ENCODE peak calls at places on chromosomes 12 and 14, in five cellular contexts. N, E, V, H and S are unnamed samples.

GRCh38 chr14:59627011-59627520 is 50.5 kb upstream of the CCDC175 start:
- DNase-seq in N (no peak), E (no peak), V (no peak), H (no peak), S (no peak)

GRCh38 chr12:63864456-63864709 is 19.9 kb downstream of the SRGAP1 start:
- DNase-seq in V (no peak), H (no peak), E (no peak), N (no peak), S (no peak)

GRCh38 chr12:130989391-130989790 is 35.7 kb downstream of the ADGRD1 start:
- DNase-seq in N (no peak), V (no peak), H (no peak), E (no peak), S (no peak)

GRCh38 chr12:11901687-11902524 is 168.8 kb upstream of the BCL2L14 start:
- DNase-seq in N (no peak), E (no peak), H (no peak), V (no peak), S (no peak)

GRCh38 chr12:2586159-2587035 is 208.4 kb upstream of the FKBP4 start:
- DNase-seq in N (no peak), E (no peak), V (no peak), H (no peak), S (no peak)

GRCh38 chr14:21723431-21724045 is 49.9 kb upstream of the OR4E1 start:
- DNase-seq in N (no peak), H (no peak), E (peak; percentile 23), V (peak; percentile 3), S (peak; percentile 23)

GRCh38 chr12:53579545-53579955 is 46.6 kb downstream of the ATF7 start:
- DNase-seq in H (no peak), V (no peak), N (no peak), E (no peak), S (no peak)

GRCh38 chr14:99199854-99200653 is 71.9 kb downstream of the BCL11B start:
- DNase-seq in N (no peak), E (no peak), V (no peak), H (no peak), S (no peak)

GRCh38 chr12:12538535-12538934 is 24.1 kb downstream of the DUSP16 start:
- DNase-seq in N (no peak), H (no peak), E (no peak), V (no peak), S (no peak)

GRCh38 chr14:102500190-102500661 is 9.3 kb downstream of the ANKRD9 start:
- DNase-seq in E (no peak), H (peak; percentile 60), N (peak; percentile 71), V (no peak), S (no peak)

GRCh38 chr12:123512838-123513665 is 20.5 kb downstream of the RILPL1 start:
- DNase-seq in N (no peak), H (no peak), E (no peak), V (no peak), S (no peak)

GRCh38 chr14:106039400-106039799 is 513.0 kb downstream of the TMEM121 start:
- DNase-seq in H (no peak), E (no peak), V (no peak), N (peak; percentile 45), S (no peak)

GRCh38 chr14:91325211-91325610 is 80.7 kb upstream of the GPR68 start:
- DNase-seq in H (no peak), V (no peak), N (no peak), E (no peak), S (no peak)

GRCh38 chr14:74973905-74974363 is 18.5 kb upstream of the PGF start:
- DNase-seq in N (no peak), E (no peak), H (no peak), V (no peak), S (no peak)

GRCh38 chr12:70151993-70152392 is 91.2 kb upstream of the CNOT2 start:
- DNase-seq in E (no peak), N (no peak), H (no peak), V (no peak), S (no peak)

GRCh38 chr12:70154087-70154486 is 89.1 kb upstream of the CNOT2 start:
- DNase-seq in N (no peak), E (no peak), V (no peak), H (no peak), S (no peak)

GRCh38 chr12:70157099-70157498 is 86.1 kb upstream of the CNOT2 start:
- DNase-seq in V (no peak), H (no peak), N (no peak), E (no peak), S (no peak)

GRCh38 chr12:70150230-70150629 is 93.0 kb upstream of the CNOT2 start:
- DNase-seq in H (no peak), E (no peak), N (no peak), V (no peak), S (no peak)

GRCh38 chr12:70154960-70155589 is 88.2 kb upstream of the CNOT2 start:
- DNase-seq in V (no peak), H (peak; percentile 8), N (no peak), E (no peak), S (no peak)
- H3K9me3 ChIP-seq in V (peaks cover 10% of the 10 kb centered on the region), H (no peaks in the 10 kb centered on the region), N (peaks cover 4% of the 10 kb centered on the region), E (no peaks in the 10 kb centered on the region), S (no peaks in the 10 kb centered on the region)

DNA sequence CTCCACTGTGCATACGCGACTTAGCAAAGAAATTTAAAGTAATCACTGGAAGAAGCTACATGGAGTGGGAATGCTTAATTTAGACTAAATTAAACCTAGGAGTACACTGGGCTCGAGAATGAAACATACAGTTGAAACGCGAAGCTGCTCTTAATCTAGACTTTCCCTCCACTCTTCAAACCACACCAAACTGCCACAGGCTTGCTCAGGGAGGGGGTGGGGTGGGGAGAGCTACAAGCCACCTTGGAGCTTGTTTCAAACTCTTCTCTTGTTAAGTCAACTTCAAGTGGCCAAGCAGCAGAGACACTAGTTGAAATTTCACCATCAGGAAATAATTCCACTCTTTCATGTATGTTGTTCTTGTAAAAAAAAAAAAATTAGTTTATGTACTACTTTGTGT is 69.9 kb downstream of the SLC38A1 start:
- DNase-seq in V (no peak), H (no peak), N (no peak), E (no peak), S (no peak)
- H3K9me3 ChIP-seq in V (peaks cover 29% of the 10 kb centered on the region), H (no peaks in the 10 kb centered on the region), N (no peaks in the 10 kb centered on the region), E (no peaks in the 10 kb centered on the region), S (no peaks in the 10 kb centered on the region)

DNA sequence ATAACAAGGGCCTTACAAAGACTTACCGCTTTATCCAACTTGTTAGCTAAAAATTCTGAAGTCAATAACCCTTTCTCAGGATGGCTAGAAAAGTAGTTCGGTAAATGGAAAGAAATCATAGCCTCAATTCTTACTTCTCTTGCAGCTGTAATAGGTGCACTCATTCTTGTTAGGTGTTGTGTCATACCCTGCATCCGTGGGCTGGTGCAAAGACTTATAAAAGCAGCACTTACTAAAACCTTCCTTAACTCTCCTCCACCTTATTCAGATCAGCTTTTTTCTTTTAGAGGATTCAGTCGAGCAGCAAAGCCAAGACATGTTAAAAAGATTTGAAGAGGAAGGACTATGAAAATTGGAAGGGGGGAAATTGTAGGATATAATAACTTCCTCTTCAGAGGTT is 238.2 kb upstream of the DIO3 start:
- DNase-seq in E (no peak), V (no peak), N (no peak), H (no peak), S (no peak)
- H3K9me3 ChIP-seq in E (peaks cover 3% of the 10 kb centered on the region), V (peaks cover 15% of the 10 kb centered on the region), N (peaks cover 6% of the 10 kb centered on the region), H (no peaks in the 10 kb centered on the region), S (peaks cover 5% of the 10 kb centered on the region)

GRCh38 chr12:62288328-62288727 is 28.1 kb downstream of the USP15 start:
- DNase-seq in E (no peak), N (no peak), H (no peak), V (no peak), S (no peak)
- H3K9me3 ChIP-seq in E (peaks cover 2% of the 10 kb centered on the region), N (no peaks in the 10 kb centered on the region), H (no peaks in the 10 kb centered on the region), V (peaks cover 3% of the 10 kb centered on the region), S (peaks cover 5% of the 10 kb centered on the region)

GRCh38 chr12:133235401-133236112 is at the start of gene ANHX:
- DNase-seq in V (no peak), H (no peak), E (no peak), N (peak; percentile 17), S (no peak)
- H3K9me3 ChIP-seq in V (peaks cover 70% of the 10 kb centered on the region), H (no peaks in the 10 kb centered on the region), E (peaks cover 3% of the 10 kb centered on the region), N (peaks cover 29% of the 10 kb centered on the region), S (no peaks in the 10 kb centered on the region)

DNA sequence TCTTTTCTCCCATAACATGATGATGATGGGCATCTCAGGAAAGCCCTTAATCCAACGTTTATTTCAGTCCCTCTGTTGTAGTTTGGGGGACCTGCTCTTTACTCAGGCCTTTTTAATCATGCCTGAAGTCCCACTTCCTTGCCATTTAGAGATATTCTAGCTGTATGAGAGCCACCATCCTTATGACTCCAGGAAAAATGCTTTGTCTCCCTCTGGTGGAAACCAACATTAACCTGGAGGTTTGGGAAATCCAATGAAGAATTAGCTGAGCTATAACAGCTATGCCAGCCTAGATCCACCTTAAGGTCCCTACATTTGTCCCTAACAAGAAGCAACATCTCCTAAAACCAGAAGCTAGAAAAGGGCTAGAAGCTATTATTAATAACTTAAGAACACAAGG is 1399.1 kb downstream of the LRFN5 start:
- DNase-seq in N (no peak), H (peak; percentile 42), V (no peak), E (no peak), S (no peak)
- H3K9me3 ChIP-seq in N (peaks cover 11% of the 10 kb centered on the region), H (no peaks in the 10 kb centered on the region), V (peaks cover 11% of the 10 kb centered on the region), E (no peaks in the 10 kb centered on the region), S (peaks cover 8% of the 10 kb centered on the region)

GRCh38 chr12:38141239-38141638 is 175.3 kb upstream of the ALG10B start:
- DNase-seq in N (no peak), V (no peak), H (no peak), E (no peak), S (no peak)
- H3K9me3 ChIP-seq in N (peaks cover 2% of the 10 kb centered on the region), V (peaks cover 5% of the 10 kb centered on the region), H (no peaks in the 10 kb centered on the region), E (no peaks in the 10 kb centered on the region), S (no peaks in the 10 kb centered on the region)

DNA sequence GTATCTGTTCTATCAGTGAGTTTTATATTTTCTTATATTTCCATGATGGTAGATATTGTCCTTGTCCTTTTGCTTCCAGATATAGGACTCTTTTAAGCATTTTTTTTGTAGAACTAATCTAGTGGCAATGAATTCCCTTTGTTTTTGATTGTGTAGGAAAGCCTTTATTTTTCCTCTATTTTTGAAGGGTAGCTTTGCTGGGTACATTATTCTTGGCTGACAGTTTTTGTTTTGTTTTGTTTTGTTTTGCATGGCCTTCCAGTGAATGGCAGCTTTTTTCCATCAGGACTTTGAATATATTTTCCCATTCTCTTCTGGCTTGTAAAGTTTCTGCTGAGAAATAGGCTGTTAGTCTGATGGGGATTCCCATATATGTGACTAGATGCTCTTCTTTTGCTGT is 70.2 kb upstream of the MUCL1 start:
- DNase-seq in V (no peak), E (no peak), N (no peak), H (no peak), S (no peak)
- H3K9me3 ChIP-seq in V (no peaks in the 10 kb centered on the region), E (peaks cover 3% of the 10 kb centered on the region), N (peaks cover 10% of the 10 kb centered on the region), H (no peaks in the 10 kb centered on the region), S (no peaks in the 10 kb centered on the region)

DNA sequence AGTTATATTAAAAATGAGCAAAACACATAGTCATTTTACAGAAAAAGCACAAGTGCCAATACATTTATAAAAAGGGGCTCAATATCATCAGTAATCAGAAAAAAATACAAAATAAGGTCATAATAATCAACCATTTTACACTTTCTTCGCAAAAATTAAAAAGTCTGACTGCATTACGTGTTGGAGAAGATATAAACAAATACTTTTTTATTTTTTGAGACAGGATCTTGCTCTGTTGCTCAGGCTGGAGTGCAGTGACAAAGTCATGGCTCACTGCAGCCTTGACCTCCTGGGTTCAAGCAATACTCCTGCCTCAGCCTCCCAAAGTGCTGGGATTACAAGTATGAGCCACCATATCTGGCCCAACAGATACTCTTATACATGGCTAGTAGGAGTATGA is 181.5 kb upstream of the DIO3 start:
- DNase-seq in V (no peak), N (no peak), H (no peak), E (no peak), S (no peak)
- H3K9me3 ChIP-seq in V (peaks cover 28% of the 10 kb centered on the region), N (peaks cover 2% of the 10 kb centered on the region), H (no peaks in the 10 kb centered on the region), E (peaks cover 3% of the 10 kb centered on the region), S (no peaks in the 10 kb centered on the region)